ENCODE peak calls at places on chromosomes 11 and 22, in five cellular contexts. W, H, E, C and F are unnamed samples. For H3K27me3, the result is how much of the 10 kb centered on the place peaks cover.

GRCh38 chr11:133934599-133935550 is 21.9 kb downstream of the IGSF9B start:
- DNase-seq in W (no peak), E (no peak), C (no peak), H (no peak), F (no peak)

GRCh38 chr11:84541711-84542340 is 1085.3 kb downstream of the DLG2 start:
- DNase-seq in E (no peak), H (no peak), C (no peak), W (no peak), F (no peak)

GRCh38 chr22:43753718-43754117 is 58.4 kb downstream of the EFCAB6 start:
- DNase-seq in C (no peak), E (no peak), W (no peak), H (no peak), F (no peak)

GRCh38 chr22:37996079-37996478 is 11.7 kb upstream of the SOX10 start:
- DNase-seq in C (no peak), E (no peak), H (no peak), W (no peak), F (no peak)

GRCh38 chr11:28799316-28799715 is 691.1 kb downstream of the METTL15 start:
- DNase-seq in W (no peak), E (no peak), C (no peak), H (no peak), F (no peak)

GRCh38 chr11:7603031-7603781 is 70.1 kb downstream of the CYB5R2 start:
- DNase-seq in W (no peak), C (no peak), H (no peak), E (no peak), F (no peak)

GRCh38 chr11:109016724-109017123 is 351.9 kb downstream of the DDX10 start:
- DNase-seq in E (no peak), C (no peak), H (no peak), W (no peak), F (no peak)

GRCh38 chr11:16801288-16801980 is 63.0 kb downstream of the C11orf58 start:
- DNase-seq in W (no peak), C (no peak), H (no peak), E (no peak), F (no peak)

GRCh38 chr11:132590986-132591385 is 941.3 kb downstream of the OPCML start:
- DNase-seq in W (no peak), H (no peak), E (no peak), C (no peak), F (no peak)

GRCh38 chr11:65016705-65017104 is 2.7 kb downstream of the ARL2 start:
- DNase-seq in W (no peak), C (no peak), E (no peak), H (no peak), F (no peak)

GRCh38 chr11:123187670-123188507 is 7.2 kb downstream of the CLMP start:
- DNase-seq in C (no peak), H (no peak), W (no peak), E (no peak), F (no peak)

GRCh38 chr11:122024278-122024677 is 91.7 kb downstream of the BLID start:
- DNase-seq in C (no peak), H (no peak), W (no peak), E (no peak), F (no peak)

GRCh38 chr22:36356708-36357694 is 30.8 kb downstream of the MYH9 start:
- DNase-seq in C (no peak), W (no peak), E (peak), H (peak), F (no peak)

GRCh38 chr11:2564008-2564530 is 119.3 kb downstream of the KCNQ1 start:
- DNase-seq in W (no peak), H (no peak), E (peak), C (peak), F (peak)

GRCh38 chr22:36148411-36148810 is 12.1 kb downstream of the APOL3 start:
- DNase-seq in E (no peak), W (no peak), H (no peak), C (peak), F (no peak)

GRCh38 chr11:87583931-87584330 is 546.2 kb downstream of the TMEM135 start:
- DNase-seq in H (no peak), E (no peak), C (no peak), W (no peak), F (no peak)

GRCh38 chr11:33618363-33618735 is 82.3 kb downstream of the C11orf91 start:
- DNase-seq in C (no peak), E (no peak), H (no peak), W (no peak), F (no peak)

GRCh38 chr11:75969626-75970308 is 154.8 kb downstream of the UVRAG start:
- DNase-seq in E (no peak), C (no peak), H (no peak), W (no peak), F (no peak)

GRCh38 chr22:45059296-45059695 is 49.5 kb upstream of the PHF21B start:
- DNase-seq in H (no peak), E (no peak), W (no peak), C (no peak), F (no peak)

GRCh38 chr11:27471588-27472397 is 797 bp downstream of the LGR4 start:
- DNase-seq in C (peak), H (peak), W (peak), E (peak), F (peak)

GRCh38 chr22:36197065-36197440 is 4.6 kb downstream of the APOL4 start:
- DNase-seq in C (peak), H (no peak), E (no peak), W (no peak), F (no peak)

GRCh38 chr22:30649430-30650007 is 13.9 kb downstream of the SLC35E4 start:
- DNase-seq in W (peak), E (peak), H (peak), C (no peak), F (no peak)

GRCh38 chr22:21738081-21738480 is 2.5 kb upstream of the YPEL1 start:
- DNase-seq in W (no peak), E (no peak), H (no peak), C (no peak), F (no peak)

GRCh38 chr11:14141676-14142075 is 179.2 kb downstream of the SPON1 start:
- DNase-seq in C (no peak), E (no peak), W (no peak), H (no peak), F (no peak)

GRCh38 chr11:64324692-64325469 is 7.0 kb downstream of the PRDX5 start:
- DNase-seq in H (no peak), C (no peak), E (no peak), W (no peak), F (no peak)

GRCh38 chr22:26109686-26110315 is 59.5 kb upstream of the SEZ6L start:
- DNase-seq in H (no peak), C (no peak), W (no peak), E (no peak), F (no peak)

GRCh38 chr22:19727310-19728150 is 4.2 kb downstream of the GP1BB start:
- DNase-seq in E (no peak), W (no peak), H (no peak), C (no peak), F (no peak)

GRCh38 chr22:50674127-50674493 is 1.5 kb downstream of the SHANK3 start:
- DNase-seq in H (no peak), W (no peak), C (no peak), E (no peak), F (no peak)

GRCh38 chr11:66768818-66769217 is 39.8 kb upstream of the SPTBN2 start:
- DNase-seq in W (no peak), C (no peak), E (no peak), H (no peak), F (no peak)

GRCh38 chr11:41456288-41456687 is 3.2 kb downstream of the LRRC4C start:
- DNase-seq in E (no peak), H (no peak), W (no peak), C (no peak), F (no peak)

GRCh38 chr22:24244144-24244787 is 616 bp downstream of the GGT5 start:
- DNase-seq in H (no peak), W (no peak), E (no peak), C (no peak), F (no peak)

GRCh38 chr11:64893194-64894069 is 15.0 kb upstream of the EHD1 start:
- DNase-seq in W (no peak), E (no peak), H (no peak), C (no peak), F (no peak)

GRCh38 chr22:28841111-28841510 is 40.7 kb upstream of the XBP1 start:
- DNase-seq in W (no peak), E (no peak), H (no peak), C (no peak), F (no peak)

GRCh38 chr11:35617687-35618496 is at the start of gene FJX1:
- DNase-seq in C (peak), E (no peak), W (no peak), H (no peak), F (peak)

GRCh38 chr11:19524171-19524671 is 188.4 kb upstream of the NAV2 start:
- DNase-seq in W (no peak), C (no peak), H (no peak), E (no peak), F (no peak)

GRCh38 chr11:73931039-73931645 is 19.7 kb upstream of the DNAJB13 start:
- DNase-seq in C (no peak), E (no peak), H (no peak), W (no peak), F (no peak)

GRCh38 chr11:68314886-68315580 is 2.6 kb downstream of the LRP5 start:
- DNase-seq in W (no peak), H (no peak), C (no peak), E (no peak), F (no peak)

GRCh38 chr22:19641254-19641982 is 72.9 kb upstream of the SEPTIN5 start:
- DNase-seq in W (no peak), C (no peak), E (no peak), H (no peak), F (no peak)

GRCh38 chr11:120197254-120197891 is 13.5 kb upstream of the OAF start:
- DNase-seq in E (no peak), C (no peak), W (no peak), H (no peak), F (no peak)
- H3K27ac ChIP-seq in E (no peak), C (peak), W (no peak), H (no peak), F (no peak)

GRCh38 chr11:120401506-120401905 is 65.3 kb downstream of the ARHGEF12 start:
- DNase-seq in C (no peak), W (no peak), H (no peak), E (no peak), F (no peak)

GRCh38 chr11:120403966-120404365 is 67.8 kb downstream of the ARHGEF12 start:
- DNase-seq in E (no peak), C (no peak), W (no peak), H (no peak), F (no peak)

GRCh38 chr11:120399312-120399711 is 63.1 kb downstream of the ARHGEF12 start:
- DNase-seq in W (no peak), H (no peak), C (no peak), E (no peak), F (no peak)

GRCh38 chr11:120398184-120398583 is 62.0 kb downstream of the ARHGEF12 start:
- DNase-seq in H (no peak), C (no peak), E (no peak), W (no peak), F (no peak)

DNA sequence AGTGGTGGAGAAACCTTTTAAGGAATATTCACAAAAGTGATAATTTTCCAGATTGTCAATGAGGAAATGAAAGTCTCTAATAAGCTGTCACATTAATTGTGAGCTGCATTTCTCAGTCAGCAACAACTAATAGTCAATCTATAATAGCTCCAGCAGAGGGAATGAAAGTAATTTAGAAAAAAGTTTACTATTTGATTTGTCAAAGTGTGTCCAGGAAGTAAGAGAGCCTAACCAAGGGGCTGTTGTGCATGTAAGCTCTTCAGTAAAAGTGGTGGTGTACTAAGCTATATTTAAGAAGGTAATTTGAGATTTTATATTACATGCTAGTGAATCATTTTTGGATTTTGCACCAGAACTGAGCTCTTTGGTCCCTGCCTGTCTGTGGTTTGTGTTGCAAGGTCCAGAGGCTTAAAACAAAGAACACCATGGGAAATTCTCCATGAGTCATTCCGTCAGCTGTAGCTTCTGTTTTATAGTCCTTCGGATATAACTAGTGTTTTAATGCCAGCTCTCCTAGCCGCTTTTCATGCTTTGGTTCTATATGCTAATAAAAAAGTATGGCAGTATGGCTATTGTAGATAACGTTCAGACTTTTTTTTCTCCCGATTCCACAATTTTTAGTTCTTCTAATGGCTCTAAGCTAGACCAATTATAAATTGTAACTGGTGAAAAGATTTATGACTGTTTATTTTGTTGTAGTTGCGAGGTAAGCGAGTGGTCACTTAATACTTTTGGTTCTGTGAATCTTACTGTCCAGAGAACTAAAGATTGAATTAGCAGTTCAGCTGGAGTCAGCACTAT is 64.6 kb downstream of the ARHGEF12 start:
- DNase-seq in H (no peak), E (no peak), C (no peak), W (no peak), F (no peak)
- H3K4me3 ChIP-seq in H (no peak), E (no peak), C (peak), W (no peak), F (no peak)

DNA sequence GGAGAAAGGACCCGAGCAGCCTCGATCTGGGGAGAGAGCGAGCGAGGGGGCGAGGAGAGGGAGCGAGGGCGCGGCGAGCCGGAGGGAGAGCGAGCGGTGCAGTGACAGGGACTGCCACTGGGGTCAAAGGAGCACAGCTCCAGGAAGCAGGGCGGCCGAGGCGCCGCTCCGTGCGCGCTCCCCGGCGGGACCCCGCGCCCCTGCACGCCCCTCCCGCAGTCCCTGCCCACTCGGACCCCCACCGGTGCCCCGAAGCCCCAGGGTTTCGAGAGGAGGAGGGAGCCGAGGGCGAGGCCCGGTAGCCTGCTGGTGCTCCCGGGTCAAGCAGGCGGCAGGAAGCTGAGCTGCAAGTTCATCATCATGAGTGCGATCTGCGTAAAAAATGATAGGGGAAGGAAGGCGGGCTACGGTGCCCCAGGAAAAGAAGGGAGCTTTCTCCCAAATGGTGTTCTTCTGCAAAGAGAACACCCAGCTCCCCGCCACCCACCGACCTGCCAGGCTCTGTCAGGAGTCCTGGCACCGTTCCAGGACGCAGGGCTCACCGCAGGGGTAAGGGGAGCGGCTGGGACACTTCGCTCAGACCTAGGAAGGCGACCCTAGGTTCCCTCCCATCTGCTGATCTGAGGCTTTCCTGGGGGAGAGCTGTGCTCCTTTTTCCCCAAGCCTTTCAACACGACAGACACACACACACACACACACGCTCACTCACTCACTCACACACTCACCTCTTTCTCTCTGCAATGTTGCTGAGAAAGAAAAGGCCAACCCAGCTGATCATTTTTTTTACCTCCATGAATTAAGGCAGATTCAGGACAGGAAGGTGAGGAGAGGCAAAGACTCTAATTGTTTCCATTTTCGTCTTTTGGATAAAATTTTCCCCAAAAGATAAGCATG is at the start of gene MPPED2:
- DNase-seq in C (peak), W (no peak), H (no peak), E (no peak), F (peak)
- H3K27me3 ChIP-seq in C (under half), W (under half), H (under half), E (under half), F (half or more)

GRCh38 chr22:48920776-48921241 is 906.9 kb downstream of the BRD1 start:
- DNase-seq in H (no peak), C (peak), W (no peak), E (no peak), F (no peak)

GRCh38 chr22:48923165-48923875 is 904.4 kb downstream of the BRD1 start:
- DNase-seq in C (peak), E (no peak), H (no peak), W (no peak), F (no peak)

GRCh38 chr22:48919187-48919590 is 908.5 kb downstream of the BRD1 start:
- DNase-seq in E (no peak), W (no peak), C (peak), H (no peak), F (no peak)

GRCh38 chr22:48919851-48920589 is 907.7 kb downstream of the BRD1 start:
- DNase-seq in E (no peak), W (no peak), C (peak), H (no peak), F (no peak)

GRCh38 chr22:48921411-48921903 is 906.2 kb downstream of the BRD1 start:
- DNase-seq in C (peak), W (no peak), E (no peak), H (no peak), F (no peak)
- H3K27ac ChIP-seq in C (no peak), W (no peak), E (no peak), H (no peak), F (no peak)

DNA sequence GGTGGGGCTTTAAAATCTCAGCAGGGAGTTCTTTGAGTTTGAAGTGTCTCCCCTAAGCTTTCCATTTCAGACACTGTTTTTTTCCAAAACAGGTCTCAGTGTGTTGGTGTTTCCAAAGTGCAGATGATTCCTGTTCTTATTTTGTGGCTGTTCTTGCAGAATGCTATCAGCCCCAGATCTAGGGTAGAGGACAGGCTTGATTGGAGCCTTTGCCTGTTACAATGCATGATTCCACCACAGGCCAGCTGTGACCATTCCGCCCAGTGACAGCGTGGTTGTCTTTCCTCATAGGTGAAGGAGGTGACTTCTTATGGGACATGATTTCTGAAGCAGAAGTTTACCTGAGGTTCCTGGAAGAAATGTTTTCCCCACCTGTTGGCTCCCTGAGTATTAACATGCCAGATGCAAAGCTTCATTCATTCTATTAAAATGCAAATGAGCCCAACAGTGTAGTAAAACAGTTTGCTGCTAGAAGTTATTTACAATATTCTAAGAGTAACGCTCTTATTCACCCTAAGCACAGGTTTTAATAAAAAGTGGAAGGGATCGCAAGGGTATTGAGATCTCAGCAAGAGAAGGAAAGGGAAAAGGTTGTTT is 36.9 kb upstream of the BIRC3 start:
- DNase-seq in C (no peak), H (no peak), E (no peak), W (no peak), F (no peak)
- H3K4me3 ChIP-seq in C (no peak), H (no peak), E (no peak), W (no peak), F (no peak)

GRCh38 chr11:62601364-62602140 is at the start of gene MTA2:
- DNase-seq in E (peak), W (peak), C (peak), H (peak), F (peak)
- H3K27me3 ChIP-seq in E (under half), W (under half), C (under half), H (under half), F (under half)

GRCh38 chr11:128095459-128096096 is 491.8 kb downstream of the ETS1 start:
- DNase-seq in C (no peak), E (no peak), H (no peak), W (no peak), F (no peak)
- H3K27ac ChIP-seq in C (no peak), E (no peak), H (no peak), W (no peak), F (no peak)

GRCh38 chr11:118021146-118021545 is 35.0 kb downstream of the IL10RA start:
- DNase-seq in E (no peak), W (no peak), H (no peak), C (no peak), F (no peak)
- H3K4me3 ChIP-seq in E (no peak), W (no peak), H (no peak), C (no peak), F (no peak)